ENCODE peak calls at places on chromosomes 11 and 22, in seven cellular contexts. Q, D, Z, O, F, L and W are unnamed samples.
A peak's percentile ranks its signal among the peaks of the same experiment; 100 is the strongest.

GRCh38 chr11:59967677-59968394 is 4.0 kb downstream of the OOSP4A start:
- DNase-seq in Q (no peak), D (no peak), Z (no peak), O (no peak), F (no peak), L (no peak), W (no peak)

GRCh38 chr22:49937758-49938564 is 19.5 kb downstream of the CRELD2 start:
- DNase-seq in Q (no peak), D (no peak), Z (no peak), O (peak; percentile 37), F (no peak), L (no peak), W (no peak)

GRCh38 chr22:50222508-50222907 is 21.7 kb downstream of the SELENOO start:
- DNase-seq in Q (no peak), D (no peak), Z (no peak), O (no peak), F (no peak), L (no peak), W (no peak)

GRCh38 chr11:60085909-60086308 is 2.6 kb upstream of the MS4A2 start:
- DNase-seq in Q (no peak), D (no peak), Z (no peak), O (no peak), F (no peak), L (no peak), W (no peak)

GRCh38 chr22:42608481-42609361 is 6.0 kb downstream of the POLDIP3 start:
- DNase-seq in Q (no peak), D (no peak), Z (no peak), O (peak; percentile 54), F (no peak), L (no peak), W (no peak)

GRCh38 chr22:45473626-45474237 is 29.0 kb upstream of the FBLN1 start:
- DNase-seq in Q (no peak), D (no peak), Z (no peak), O (no peak), F (no peak), L (no peak), W (no peak)

GRCh38 chr11:57640068-57640800 is 9.5 kb downstream of the YPEL4 start:
- DNase-seq in Q (no peak), D (no peak), Z (no peak), O (no peak), F (no peak), L (no peak), W (no peak)

GRCh38 chr22:36065775-36066544 is 37.3 kb upstream of the RBFOX2 start:
- DNase-seq in Q (peak; percentile 89), D (no peak), Z (peak; percentile 44), O (peak; percentile 74), F (peak; percentile 89), L (peak; percentile 67), W (peak; percentile 81)

GRCh38 chr11:62602141-62603071 is 741 bp upstream of the MTA2 start:
- DNase-seq in Q (peak; percentile 59), D (no peak), Z (no peak), O (no peak), F (peak; percentile 26), L (peak; percentile 52), W (peak; percentile 55)

GRCh38 chr11:120324932-120325810 is at the start of gene TLCD5:
- DNase-seq in Q (no peak), D (no peak), Z (no peak), O (no peak), F (peak; percentile 75), L (peak; percentile 79), W (peak; percentile 41)

GRCh38 chr11:61777234-61778090 is 14.9 kb downstream of the TMEM258 start:
- DNase-seq in Q (no peak), D (no peak), Z (peak; percentile 11), O (no peak), F (no peak), L (no peak), W (no peak)

GRCh38 chr11:65429069-65429681 is 6.6 kb downstream of the NEAT1 start:
- DNase-seq in Q (no peak), D (no peak), Z (no peak), O (no peak), F (no peak), L (no peak), W (no peak)

GRCh38 chr11:6307879-6308278 is 12.4 kb downstream of the CAVIN3 start:
- DNase-seq in Q (no peak), D (no peak), Z (no peak), O (no peak), F (no peak), L (no peak), W (no peak)

GRCh38 chr11:128717581-128717980 is 23.7 kb downstream of the FLI1 start:
- DNase-seq in Q (no peak), D (no peak), Z (no peak), O (no peak), F (no peak), L (no peak), W (no peak)

GRCh38 chr22:33247758-33248157 is 189.6 kb upstream of the SYN3 start:
- DNase-seq in Q (no peak), D (no peak), Z (no peak), O (no peak), F (no peak), L (no peak), W (no peak)

GRCh38 chr11:70528794-70529580 is 130.7 kb downstream of the CTTN start:
- DNase-seq in Q (no peak), D (no peak), Z (no peak), O (no peak), F (no peak), L (no peak), W (no peak)

GRCh38 chr11:85718991-85719807 is 33.2 kb upstream of the CCDC89 start:
- DNase-seq in Q (peak; percentile 11), D (peak; percentile 89), Z (no peak), O (peak; percentile 35), F (peak; percentile 30), L (no peak), W (peak; percentile 17)

GRCh38 chr11:38006466-38006865 is 1408.4 kb upstream of the RAG2 start:
- DNase-seq in Q (no peak), D (no peak), Z (no peak), O (no peak), F (no peak), L (no peak), W (no peak)

GRCh38 chr22:35674335-35674734 is 26.1 kb downstream of the APOL6 start:
- DNase-seq in Q (no peak), D (no peak), Z (no peak), O (no peak), F (no peak), L (no peak), W (no peak)

GRCh38 chr11:86910592-86910991 is 44.6 kb downstream of the FZD4 start:
- DNase-seq in Q (no peak), D (no peak), Z (no peak), O (no peak), F (no peak), L (no peak), W (no peak)

GRCh38 chr11:121482231-121483129 is 29.7 kb upstream of the SORL1-AS1 start:
- DNase-seq in Q (no peak), D (no peak), Z (no peak), O (no peak), F (no peak), L (no peak), W (no peak)

GRCh38 chr22:39467390-39467901 is 10.6 kb downstream of the MGAT3 start:
- DNase-seq in Q (no peak), D (no peak), Z (no peak), O (no peak), F (no peak), L (no peak), W (no peak)